ENCODE peak calls at places on chromosomes 7 and 10, in six cellular contexts. F, N, R, I, K and U are unnamed samples.

GRCh38 chr10:133440633-133441285 is 13.0 kb upstream of the SCART1 start:
- DNase-seq in F (no peak), N (no peak), R (no peak), I (no peak), K (no peak), U (no peak)

GRCh38 chr10:13784067-13784466 is 197.3 kb downstream of the PRPF18 start:
- DNase-seq in F (peak; percentile 6), N (no peak), R (no peak), I (no peak), K (no peak), U (no peak)

GRCh38 chr7:101363734-101364374 is 1.2 kb downstream of the COL26A1 start:
- DNase-seq in F (peak; percentile 63), N (peak; percentile 86), R (peak; percentile 10), I (peak; percentile 54), K (peak; percentile 29), U (peak; percentile 71)

GRCh38 chr10:1434912-1435692 is 302.2 kb downstream of the ADARB2 start:
- DNase-seq in F (no peak), N (peak; percentile 45), R (no peak), I (no peak), K (no peak), U (no peak)

GRCh38 chr10:17737021-17737965 is 14.7 kb upstream of the TMEM236 start:
- DNase-seq in F (peak; percentile 43), N (no peak), R (no peak), I (no peak), K (no peak), U (no peak)

GRCh38 chr10:125169279-125169678 is 8.9 kb upstream of the CTBP2 start:
- DNase-seq in F (no peak), N (no peak), R (no peak), I (no peak), K (no peak), U (no peak)

GRCh38 chr7:143381427-143382125 is 431 bp downstream of the ZYX start:
- DNase-seq in F (peak; percentile 16), N (no peak), R (peak; percentile 31), I (no peak), K (peak; percentile 30), U (no peak)

GRCh38 chr7:2622869-2623697 is 8.7 kb upstream of the TTYH3 start:
- DNase-seq in F (no peak), N (no peak), R (no peak), I (no peak), K (no peak), U (no peak)

GRCh38 chr7:133824123-133824522 is 303.0 kb upstream of the LRGUK start:
- DNase-seq in F (no peak), N (no peak), R (no peak), I (no peak), K (no peak), U (no peak)

GRCh38 chr10:62243647-62243997 is 25.0 kb downstream of the RTKN2 start:
- DNase-seq in F (no peak), N (no peak), R (no peak), I (no peak), K (no peak), U (no peak)

GRCh38 chr10:69479737-69480412 is 28.6 kb downstream of the TSPAN15 start:
- DNase-seq in F (peak; percentile 43), N (no peak), R (no peak), I (no peak), K (no peak), U (no peak)

GRCh38 chr7:133155121-133155520 is 73.2 kb upstream of the CHCHD3 start:
- DNase-seq in F (no peak), N (no peak), R (no peak), I (no peak), K (no peak), U (no peak)

GRCh38 chr7:124887247-124887646 is 42.4 kb downstream of the POT1 start:
- DNase-seq in F (no peak), N (no peak), R (no peak), I (no peak), K (no peak), U (no peak)

GRCh38 chr10:70761031-70761601 is 24.1 kb downstream of the TBATA start:
- DNase-seq in F (no peak), N (peak; percentile 63), R (no peak), I (no peak), K (no peak), U (no peak)

GRCh38 chr7:1990001-1990670 is 242.6 kb downstream of the MAD1L1 start:
- DNase-seq in F (no peak), N (no peak), R (no peak), I (no peak), K (no peak), U (no peak)

GRCh38 chr10:110641256-110641655 is 2.9 kb upstream of the RBM20 start:
- DNase-seq in F (no peak), N (peak; percentile 57), R (no peak), I (no peak), K (no peak), U (no peak)

GRCh38 chr10:66455304-66455703 is 470.5 kb upstream of the LRRTM3 start:
- DNase-seq in F (no peak), N (no peak), R (no peak), I (no peak), K (no peak), U (no peak)

GRCh38 chr7:43570688-43571365 is 12.1 kb upstream of the STK17A start:
- DNase-seq in F (no peak), N (no peak), R (no peak), I (no peak), K (no peak), U (no peak)

GRCh38 chr7:5001003-5001402 is 42.0 kb upstream of the MMD2 start:
- DNase-seq in F (no peak), N (no peak), R (no peak), I (no peak), K (no peak), U (no peak)

GRCh38 chr7:142412551-142413193 is 154.8 kb upstream of the PRSS58 start:
- DNase-seq in F (peak; percentile 49), N (peak; percentile 60), R (no peak), I (peak; percentile 13), K (no peak), U (peak; percentile 19)

GRCh38 chr10:98269435-98269912 is 1.5 kb upstream of the LOXL4 start:
- DNase-seq in F (peak; percentile 12), N (peak; percentile 57), R (no peak), I (no peak), K (peak; percentile 50), U (no peak)

GRCh38 chr7:83532229-83532628 is 116.7 kb downstream of the SEMA3E start:
- DNase-seq in F (no peak), N (no peak), R (no peak), I (no peak), K (no peak), U (no peak)

GRCh38 chr7:55345292-55345691 is 19.8 kb upstream of the LANCL2 start:
- DNase-seq in F (no peak), N (no peak), R (no peak), I (no peak), K (no peak), U (no peak)

GRCh38 chr7:5429253-5429856 is 5.7 kb upstream of the TNRC18 start:
- DNase-seq in F (no peak), N (no peak), R (peak; percentile 61), I (no peak), K (no peak), U (no peak)

GRCh38 chr7:35781200-35781701 is 19.6 kb upstream of the SEPTIN7 start:
- DNase-seq in F (peak; percentile 61), N (no peak), R (no peak), I (no peak), K (no peak), U (no peak)

GRCh38 chr7:30657131-30657530 is 25.1 kb downstream of the CRHR2 start:
- DNase-seq in F (no peak), N (no peak), R (no peak), I (no peak), K (no peak), U (no peak)

GRCh38 chr10:80199828-80200227 is 5.5 kb downstream of the ANXA11 start:
- DNase-seq in F (peak; percentile 40), N (no peak), R (no peak), I (no peak), K (no peak), U (no peak)

GRCh38 chr7:76202666-76203030 is 952 bp downstream of the SRRM3 start:
- DNase-seq in F (no peak), N (no peak), R (no peak), I (no peak), K (no peak), U (no peak)

GRCh38 chr10:100825946-100826660 is 80.7 kb downstream of the PAX2 start:
- DNase-seq in F (no peak), N (peak; percentile 57), R (no peak), I (no peak), K (no peak), U (no peak)

GRCh38 chr7:47601119-47601880 is 19.4 kb upstream of the TNS3 start:
- DNase-seq in F (no peak), N (no peak), R (no peak), I (no peak), K (no peak), U (no peak)

GRCh38 chr10:133400624-133401424 is 6.9 kb downstream of the MTG1 start:
- DNase-seq in F (no peak), N (no peak), R (no peak), I (no peak), K (no peak), U (no peak)

GRCh38 chr7:48875300-48875916 is 48.9 kb upstream of the CDC14C start:
- DNase-seq in F (peak; percentile 81), N (peak; percentile 64), R (peak; percentile 34), I (no peak), K (peak; percentile 75), U (no peak)

GRCh38 chr7:6106140-6106904 is 75.1 kb downstream of the ANKRD61 start:
- DNase-seq in F (peak; percentile 33), N (no peak), R (no peak), I (peak; percentile 28), K (no peak), U (peak; percentile 17)

GRCh38 chr10:62109532-62110293 is 158.9 kb downstream of the RTKN2 start:
- DNase-seq in F (no peak), N (no peak), R (no peak), I (no peak), K (no peak), U (no peak)

GRCh38 chr10:60943372-60944158 is 420 bp downstream of the RHOBTB1 start:
- DNase-seq in F (peak; percentile 62), N (peak; percentile 77), R (peak; percentile 80), I (no peak), K (peak; percentile 70), U (no peak)

GRCh38 chr10:24444337-24444736 is 235.4 kb downstream of the KIAA1217 start:
- DNase-seq in F (no peak), N (no peak), R (no peak), I (no peak), K (no peak), U (no peak)

GRCh38 chr7:27116521-27116946 is 14.0 kb downstream of the HOXA4 start:
- DNase-seq in F (no peak), N (no peak), R (no peak), I (no peak), K (peak; percentile 20), U (no peak)

GRCh38 chr7:27166475-27167169 is 1.3 kb upstream of the HOXA9 start:
- DNase-seq in F (no peak), N (no peak), R (no peak), I (no peak), K (no peak), U (no peak)

GRCh38 chr7:31663072-31663471 is 23.9 kb upstream of the PPP1R17 start:
- DNase-seq in F (no peak), N (peak; percentile 48), R (no peak), I (no peak), K (no peak), U (no peak)

GRCh38 chr7:150964593-150965111 is 13.5 kb downstream of the KCNH2 start:
- DNase-seq in F (no peak), N (no peak), R (no peak), I (no peak), K (peak; percentile 17), U (no peak)